ENCODE peak calls at places on chromosomes 5 and 9, in four cellular contexts. B, K, X and F are unnamed samples.

GRCh38 chr5:168892618-168893017 is 313.4 kb upstream of the PANK3 start:
- DNase-seq in X (no peak), B (no peak), K (no peak), F (no peak)

GRCh38 chr5:125199968-125200841 is 453.8 kb upstream of the ZNF608 start:
- DNase-seq in X (no peak), B (no peak), K (no peak), F (no peak)

GRCh38 chr9:124764774-124765438 is 6.2 kb downstream of the NR6A1 start:
- DNase-seq in B (peak; percentile 55), X (no peak), K (no peak), F (no peak)

GRCh38 chr5:175878544-175879438 is 7.4 kb downstream of the CPLX2 start:
- DNase-seq in K (no peak), X (no peak), B (peak; percentile 77), F (no peak)

GRCh38 chr9:20929276-20929675 is 102.2 kb downstream of the HACD4 start:
- DNase-seq in K (no peak), X (no peak), B (no peak), F (no peak)

GRCh38 chr5:38922199-38922598 is 76.4 kb downstream of the OSMR start:
- DNase-seq in X (no peak), B (peak; percentile 75), K (peak; percentile 43), F (peak; percentile 47)

GRCh38 chr9:84343111-84343521 is 2.6 kb upstream of the SLC28A3 start:
- DNase-seq in K (no peak), B (peak; percentile 50), X (no peak), F (no peak)

GRCh38 chr9:96383165-96383939 is at the start of gene SLC35D2:
- DNase-seq in B (peak; percentile 69), K (peak; percentile 36), X (no peak), F (peak; percentile 3)

GRCh38 chr5:135185461-135186075 is 151.5 kb upstream of the PITX1 start:
- DNase-seq in X (no peak), K (no peak), B (no peak), F (peak; percentile 6)

GRCh38 chr9:11743356-11743755 is 949.8 kb upstream of the TYRP1 start:
- DNase-seq in X (no peak), K (no peak), B (no peak), F (no peak)

GRCh38 chr5:159510282-159510681 is 180.0 kb upstream of the IL12B start:
- DNase-seq in X (no peak), B (no peak), K (no peak), F (no peak)

GRCh38 chr9:125434986-125435775 is 173.6 kb downstream of the GAPVD1 start:
- DNase-seq in X (no peak), B (no peak), K (no peak), F (no peak)

GRCh38 chr9:99445920-99446319 is 223.8 kb downstream of the SEC61B start:
- DNase-seq in X (no peak), K (no peak), B (no peak), F (no peak)

GRCh38 chr5:150457112-150457511 is 7.6 kb upstream of the RPS14 start:
- DNase-seq in K (no peak), B (no peak), X (no peak), F (peak; percentile 79)

GRCh38 chr5:125597338-125597737 is 825.9 kb upstream of the GRAMD2B start:
- DNase-seq in K (no peak), B (no peak), X (no peak), F (no peak)

GRCh38 chr5:115069087-115069968 is 100.4 kb downstream of the TRIM36 start:
- DNase-seq in K (no peak), B (peak; percentile 46), X (peak; percentile 12), F (peak; percentile 23)

GRCh38 chr5:79974896-79975295 is 16.2 kb downstream of the MTX3 start:
- DNase-seq in B (no peak), X (no peak), K (no peak), F (no peak)

GRCh38 chr9:91187311-91187964 is 174.3 kb downstream of the AUH start:
- DNase-seq in K (no peak), B (no peak), X (no peak), F (no peak)

GRCh38 chr5:172545291-172545761 is 91.0 kb upstream of the SH3PXD2B start:
- DNase-seq in X (no peak), B (no peak), K (no peak), F (no peak)

GRCh38 chr5:147887026-147887627 is 8.6 kb downstream of the SCGB3A2 start:
- DNase-seq in K (no peak), X (no peak), B (peak; percentile 19), F (no peak)

GRCh38 chr9:137902646-137903045 is 25.1 kb downstream of the CACNA1B start:
- DNase-seq in X (no peak), B (no peak), K (no peak), F (no peak)

GRCh38 chr9:113361304-113362018 is 12.1 kb downstream of the BSPRY start:
- DNase-seq in X (no peak), K (no peak), B (peak; percentile 58), F (no peak)

GRCh38 chr9:114913217-114913616 is 17.2 kb downstream of the TNFSF8 start:
- DNase-seq in B (no peak), X (no peak), K (no peak), F (no peak)

GRCh38 chr5:17415282-17415681 is 82.7 kb upstream of the TAF11L2 start:
- DNase-seq in K (no peak), B (no peak), X (no peak), F (no peak)

GRCh38 chr5:155726267-155726666 is 600.7 kb upstream of the SGCD start:
- DNase-seq in X (no peak), K (no peak), B (no peak), F (no peak)

GRCh38 chr5:160539431-160539830 is 117.8 kb downstream of the PTTG1 start:
- DNase-seq in B (no peak), X (no peak), K (no peak), F (no peak)

GRCh38 chr5:57174128-57174849 is 430 bp downstream of the GPBP1 start:
- DNase-seq in B (peak; percentile 52), K (no peak), X (no peak), F (no peak)

GRCh38 chr5:6632324-6632930 is 417 bp downstream of the NSUN2 start:
- DNase-seq in B (peak; percentile 60), K (no peak), X (no peak), F (no peak)

GRCh38 chr9:38226491-38226951 is 157.5 kb upstream of the SHB start:
- DNase-seq in X (no peak), K (no peak), B (peak; percentile 39), F (peak; percentile 54)

GRCh38 chr9:109968332-109968657 is 188.3 kb downstream of the PALM2AKAP2 start:
- DNase-seq in X (peak; percentile 66), K (no peak), B (no peak), F (no peak)

GRCh38 chr5:96601811-96602244 is 60.3 kb upstream of the CAST start:
- DNase-seq in B (peak; percentile 66), K (peak; percentile 25), X (peak; percentile 16), F (peak; percentile 5)

GRCh38 chr5:18102733-18103132 is 468.5 kb downstream of the TAF11L14 start:
- DNase-seq in B (no peak), X (no peak), K (no peak), F (no peak)

GRCh38 chr5:89728750-89729149 is 680.8 kb downstream of the CETN3 start:
- DNase-seq in K (no peak), X (no peak), B (no peak), F (no peak)
- TF ChIP-seq SPI1 in K (no peak), X (no peak), B (no peak), F (no peak)

GRCh38 chr5:7742241-7742656 is 108.7 kb downstream of the CFAP90 start:
- DNase-seq in X (no peak), K (no peak), B (no peak), F (no peak)
- TF ChIP-seq SPI1 in X (no peak), K (no peak), B (no peak), F (no peak)

DNA sequence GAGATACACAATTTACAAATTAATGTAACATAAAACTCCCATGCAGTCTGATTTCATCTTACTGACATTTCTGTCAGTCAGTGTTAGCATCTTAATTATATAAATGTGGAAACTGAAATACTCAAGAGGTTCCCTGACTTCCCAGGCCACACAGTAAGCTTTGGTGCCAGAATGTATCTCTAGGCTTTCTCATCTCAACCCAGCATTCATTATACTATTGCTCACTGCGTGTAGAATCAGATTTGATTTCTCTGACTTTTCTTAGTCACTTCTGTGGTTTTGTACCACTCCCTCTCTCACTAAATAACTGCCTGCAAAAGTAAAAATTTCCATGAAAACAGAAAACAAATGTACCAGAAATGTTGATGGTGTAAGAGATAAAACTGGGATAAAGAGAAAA is 31.7 kb upstream of the CDKN2B start:
- DNase-seq in B (no peak), K (no peak), X (no peak), F (no peak)
- TF ChIP-seq SPI1 in B (no peak), K (no peak), X (no peak), F (no peak)

GRCh38 chr9:136623849-136624183 is 38.9 kb upstream of the EGFL7 start:
- DNase-seq in X (no peak), K (no peak), B (no peak), F (no peak)
- TF ChIP-seq SPI1 in X (no peak), K (no peak), B (no peak), F (no peak)